ENCODE peak calls at places on chromosomes 5 and 9, in four cellular contexts. F is RKO, X is smooth muscle cell of the brain vasculature, M is AG09309. D is an unnamed sample.

GRCh38 chr9:86907346-86907745 is 40.0 kb downstream of the GAS1 start:
- DNase-seq in F (no peak), X (no peak), M (no peak), D (no peak)

GRCh38 chr9:112308576-112308975 is 24.8 kb downstream of the PTBP3 start:
- DNase-seq in F (no peak), X (no peak), M (no peak), D (no peak)

GRCh38 chr9:78049484-78049883 is 17.9 kb upstream of the GNAQ start:
- DNase-seq in F (no peak), X (no peak), M (no peak), D (no peak)

GRCh38 chr5:91380491-91381133 is 2.5 kb downstream of the ARRDC3 start:
- DNase-seq in F (peak; percentile 96), X (peak; percentile 93), M (peak; percentile 75), D (no peak)

GRCh38 chr5:73743161-73743560 is 117.2 kb downstream of the ARHGEF28 start:
- DNase-seq in F (no peak), X (no peak), M (no peak), D (no peak)

GRCh38 chr5:59008816-59009473 is 426.1 kb downstream of the RAB3C start:
- DNase-seq in F (no peak), X (no peak), M (no peak), D (no peak)

GRCh38 chr5:164355267-164355830 is 849.9 kb downstream of the MAT2B start:
- DNase-seq in F (no peak), X (no peak), M (no peak), D (no peak)

GRCh38 chr9:86977205-86977835 is 30.0 kb upstream of the GAS1 start:
- DNase-seq in F (no peak), X (no peak), M (peak; percentile 74), D (no peak)

GRCh38 chr9:121771851-121772599 is 120.6 kb downstream of the DAB2IP start:
- DNase-seq in F (no peak), X (no peak), M (no peak), D (no peak)

GRCh38 chr5:68325065-68325580 is 109.6 kb downstream of the PIK3R1 start:
- DNase-seq in F (no peak), X (no peak), M (no peak), D (no peak)